ENCODE peak calls at places on chromosomes 3 and 15, in ten cellular contexts. T, B, L, O, F, Y, V, J, S and C are unnamed samples.

GRCh38 chr3:64329037-64329436 is 103.8 kb upstream of the PRICKLE2 start:
- DNase-seq in T (no peak), B (no peak), L (no peak), O (no peak), F (no peak), Y (no peak), V (no peak), J (no peak), S (no peak), C (no peak)

GRCh38 chr15:82052751-82053150 is 6.9 kb upstream of the MEX3B start:
- DNase-seq in T (no peak), B (no peak), L (no peak), O (no peak), F (no peak), Y (no peak), V (no peak), J (no peak), S (no peak), C (no peak)

GRCh38 chr3:63870606-63871005 is 6.9 kb downstream of the ATXN7 start:
- DNase-seq in T (no peak), B (no peak), L (no peak), O (no peak), F (no peak), Y (no peak), V (peak), J (no peak), S (no peak), C (no peak)

GRCh38 chr15:67548862-67549651 is 6.6 kb downstream of the MAP2K5 start:
- DNase-seq in T (no peak), B (no peak), L (peak), O (peak), F (no peak), Y (no peak), V (peak), J (no peak), S (no peak), C (peak)

GRCh38 chr3:110314512-110315114 is 757.0 kb upstream of the NECTIN3 start:
- DNase-seq in T (peak), B (no peak), L (peak), O (no peak), F (peak), Y (peak), V (peak), J (peak), S (peak), C (no peak)

GRCh38 chr3:62361824-62362223 is 11.5 kb downstream of the FEZF2 start:
- DNase-seq in T (no peak), B (no peak), L (peak), O (no peak), F (no peak), Y (no peak), V (no peak), J (no peak), S (no peak), C (no peak)

GRCh38 chr3:27500986-27501385 is 16.8 kb upstream of the SLC4A7 start:
- DNase-seq in T (no peak), B (no peak), L (no peak), O (no peak), F (no peak), Y (no peak), V (no peak), J (no peak), S (no peak), C (no peak)

GRCh38 chr3:128054363-128054762 is 2.1 kb downstream of the SEC61A1 start:
- DNase-seq in T (no peak), B (peak), L (no peak), O (no peak), F (no peak), Y (no peak), V (no peak), J (no peak), S (no peak), C (no peak)

GRCh38 chr3:109683746-109684145 is 346.4 kb upstream of the DPPA4 start:
- DNase-seq in T (no peak), B (no peak), L (no peak), O (no peak), F (no peak), Y (no peak), V (no peak), J (no peak), S (no peak), C (no peak)

GRCh38 chr3:196322-197153 is at the start of gene CHL1:
- DNase-seq in T (no peak), B (no peak), L (peak), O (peak), F (no peak), Y (no peak), V (peak), J (no peak), S (no peak), C (peak)

GRCh38 chr3:141386611-141387110 is 18.4 kb downstream of the ZBTB38 start:
- DNase-seq in T (no peak), B (no peak), L (no peak), O (no peak), F (no peak), Y (no peak), V (peak), J (no peak), S (no peak), C (no peak)

GRCh38 chr15:47399100-47399499 is 318.2 kb upstream of the SEMA6D start:
- DNase-seq in T (no peak), B (no peak), L (no peak), O (no peak), F (no peak), Y (no peak), V (no peak), J (no peak), S (no peak), C (no peak)

GRCh38 chr15:74844319-74845207 is 1.6 kb upstream of the ULK3 start:
- DNase-seq in T (no peak), B (no peak), L (peak), O (no peak), F (no peak), Y (no peak), V (no peak), J (peak), S (no peak), C (no peak)

GRCh38 chr3:46052531-46052930 is 25.2 kb upstream of the XCR1 start:
- DNase-seq in T (no peak), B (no peak), L (no peak), O (no peak), F (no peak), Y (no peak), V (no peak), J (no peak), S (no peak), C (no peak)

GRCh38 chr3:52851348-52851747 is 16.5 kb upstream of the MUSTN1 start:
- DNase-seq in T (no peak), B (no peak), L (peak), O (no peak), F (peak), Y (peak), V (no peak), J (peak), S (peak), C (no peak)

GRCh38 chr3:17151598-17152373 is 267.0 kb downstream of the PLCL2 start:
- DNase-seq in T (peak), B (no peak), L (no peak), O (no peak), F (peak), Y (peak), V (no peak), J (peak), S (peak), C (no peak)

GRCh38 chr3:108719178-108719577 is 38.0 kb downstream of the RETNLB start:
- DNase-seq in T (no peak), B (no peak), L (no peak), O (no peak), F (no peak), Y (no peak), V (no peak), J (no peak), S (no peak), C (no peak)

GRCh38 chr3:52834871-52835501 is at the start of gene MUSTN1:
- DNase-seq in T (no peak), B (no peak), L (no peak), O (no peak), F (no peak), Y (no peak), V (no peak), J (no peak), S (no peak), C (no peak)

GRCh38 chr3:158911586-158911985 is 109.7 kb downstream of the MFSD1 start:
- DNase-seq in T (no peak), B (no peak), L (no peak), O (no peak), F (no peak), Y (no peak), V (peak), J (no peak), S (no peak), C (no peak)

GRCh38 chr3:126934149-126934548 is 48.8 kb upstream of the PLXNA1 start:
- DNase-seq in T (no peak), B (peak), L (peak), O (no peak), F (no peak), Y (no peak), V (no peak), J (no peak), S (no peak), C (no peak)

GRCh38 chr15:62110000-62110851 is 43.4 kb downstream of the C2CD4A start:
- DNase-seq in T (no peak), B (peak), L (no peak), O (no peak), F (no peak), Y (no peak), V (peak), J (no peak), S (no peak), C (no peak)

GRCh38 chr3:16460273-16460672 is 53.2 kb downstream of the RFTN1 start:
- DNase-seq in T (no peak), B (no peak), L (no peak), O (no peak), F (no peak), Y (no peak), V (no peak), J (no peak), S (no peak), C (no peak)

GRCh38 chr15:99425666-99426301 is 140.0 kb upstream of the MEF2A start:
- DNase-seq in T (no peak), B (no peak), L (no peak), O (no peak), F (no peak), Y (no peak), V (no peak), J (no peak), S (no peak), C (no peak)

GRCh38 chr15:98878172-98878571 is 129.4 kb downstream of the PGPEP1L start:
- DNase-seq in T (no peak), B (no peak), L (no peak), O (no peak), F (no peak), Y (no peak), V (no peak), J (no peak), S (no peak), C (no peak)

GRCh38 chr3:56291244-56291680 is 177.0 kb downstream of the ERC2 start:
- DNase-seq in T (no peak), B (no peak), L (no peak), O (no peak), F (no peak), Y (no peak), V (no peak), J (no peak), S (no peak), C (no peak)

GRCh38 chr3:112126501-112126900 is 6.5 kb downstream of the GCSAM start:
- DNase-seq in T (no peak), B (no peak), L (peak), O (no peak), F (no peak), Y (no peak), V (no peak), J (no peak), S (no peak), C (no peak)

GRCh38 chr3:197302696-197303341 is 4.4 kb upstream of the DLG1 start:
- DNase-seq in T (no peak), B (peak), L (no peak), O (no peak), F (no peak), Y (no peak), V (no peak), J (no peak), S (no peak), C (no peak)

GRCh38 chr15:31352911-31353811 is 26.5 kb downstream of the KLF13 start:
- DNase-seq in T (no peak), B (peak), L (peak), O (peak), F (peak), Y (peak), V (peak), J (peak), S (no peak), C (no peak)

GRCh38 chr3:2247831-2248230 is 149.2 kb downstream of the CNTN4 start:
- DNase-seq in T (no peak), B (no peak), L (no peak), O (no peak), F (no peak), Y (no peak), V (no peak), J (no peak), S (no peak), C (no peak)

GRCh38 chr3:101253429-101253828 is 66.9 kb downstream of the IMPG2 start:
- DNase-seq in T (no peak), B (no peak), L (no peak), O (no peak), F (no peak), Y (no peak), V (no peak), J (no peak), S (no peak), C (no peak)

GRCh38 chr3:9179826-9180763 is 69.4 kb downstream of the SRGAP3 start:
- DNase-seq in T (no peak), B (no peak), L (no peak), O (no peak), F (peak), Y (no peak), V (no peak), J (peak), S (no peak), C (no peak)

GRCh38 chr15:96457852-96458251 is 127.4 kb downstream of the NR2F2 start:
- DNase-seq in T (no peak), B (no peak), L (no peak), O (no peak), F (no peak), Y (no peak), V (no peak), J (no peak), S (no peak), C (no peak)

GRCh38 chr15:94965593-94965992 is 734.2 kb downstream of the MCTP2 start:
- DNase-seq in T (no peak), B (no peak), L (no peak), O (no peak), F (no peak), Y (no peak), V (no peak), J (no peak), S (no peak), C (no peak)